ENCODE peak calls at places on chromosome 18, in ten cellular contexts. W is CD8-positive, alpha-beta T cell; X is testis; B is ascending aorta; A is astrocyte; C is upper lobe of right lung; E is CD4-positive, CD25-positive, alpha-beta regulatory T cell; P is suprapubic skin; S is effector memory CD4-positive, alpha-beta T cell; H is neuronal stem cell. D is an unnamed sample.

GRCh38 chr18:62602706-62603105 is 79.9 kb downstream of the ZCCHC2 start:
- DNase-seq in W (no peak), X (no peak), B (no peak), A (no peak), C (no peak), E (no peak), P (peak), S (no peak), H (no peak), D (no peak)

GRCh38 chr18:56550121-56550520 is 88.3 kb downstream of the TXNL1 start:
- DNase-seq in W (no peak), X (no peak), B (no peak), A (no peak), C (no peak), E (no peak), P (no peak), S (no peak), H (no peak), D (no peak)

GRCh38 chr18:23259701-23260661 is 124.7 kb downstream of the CABLES1 start:
- DNase-seq in W (no peak), X (peak), B (peak), A (peak), C (peak), E (peak), P (peak), S (no peak), H (peak), D (peak)

GRCh38 chr18:54737986-54738385 is 90.3 kb upstream of the RAB27B start:
- DNase-seq in W (no peak), X (no peak), B (no peak), A (peak), C (no peak), E (no peak), P (no peak), S (no peak), H (no peak), D (no peak)

GRCh38 chr18:78563110-78563509 is 416.5 kb upstream of the SALL3 start:
- DNase-seq in W (no peak), X (no peak), B (no peak), A (no peak), C (no peak), E (no peak), P (no peak), S (no peak), H (no peak), D (no peak)

GRCh38 chr18:61865466-61866165 is 27.2 kb downstream of the RNF152 start:
- DNase-seq in W (no peak), X (no peak), B (no peak), A (no peak), C (no peak), E (no peak), P (no peak), S (no peak), H (no peak), D (no peak)

GRCh38 chr18:79570266-79571201 is 109.1 kb upstream of the CTDP1 start:
- DNase-seq in W (no peak), X (no peak), B (no peak), A (peak), C (no peak), E (no peak), P (peak), S (no peak), H (no peak), D (peak)

GRCh38 chr18:59414254-59414653 is 55.2 kb upstream of the LMAN1 start:
- DNase-seq in W (no peak), X (no peak), B (no peak), A (no peak), C (no peak), E (no peak), P (no peak), S (no peak), H (no peak), D (no peak)

GRCh38 chr18:44700652-44701051 is 20.0 kb downstream of the SETBP1 start:
- DNase-seq in W (no peak), X (peak), B (no peak), A (peak), C (no peak), E (no peak), P (no peak), S (no peak), H (no peak), D (no peak)

GRCh38 chr18:31821452-31822171 is 60.9 kb upstream of the SLC25A52 start:
- DNase-seq in W (no peak), X (no peak), B (no peak), A (no peak), C (no peak), E (no peak), P (no peak), S (no peak), H (no peak), D (no peak)

GRCh38 chr18:80171190-80171872 is 62.3 kb downstream of the ADNP2 start:
- DNase-seq in W (no peak), X (peak), B (no peak), A (peak), C (peak), E (peak), P (no peak), S (no peak), H (no peak), D (no peak)

GRCh38 chr18:62420513-62421209 is 95.6 kb downstream of the TNFRSF11A start:
- DNase-seq in W (peak), X (no peak), B (no peak), A (peak), C (no peak), E (peak), P (no peak), S (peak), H (no peak), D (no peak)

GRCh38 chr18:27005589-27005988 is 140.1 kb upstream of the AQP4 start:
- DNase-seq in W (no peak), X (no peak), B (no peak), A (no peak), C (no peak), E (no peak), P (no peak), S (no peak), H (no peak), D (no peak)

GRCh38 chr18:54323970-54324369 is 33.7 kb downstream of the STARD6 start:
- DNase-seq in W (no peak), X (no peak), B (no peak), A (no peak), C (no peak), E (no peak), P (no peak), S (no peak), H (no peak), D (no peak)

GRCh38 chr18:10544093-10544748 is 18.4 kb downstream of the NAPG start:
- DNase-seq in W (no peak), X (peak), B (no peak), A (no peak), C (no peak), E (no peak), P (no peak), S (no peak), H (no peak), D (no peak)

GRCh38 chr18:67771271-67771670 is 254.8 kb upstream of the DSEL start:
- DNase-seq in W (no peak), X (no peak), B (no peak), A (peak), C (no peak), E (no peak), P (no peak), S (no peak), H (no peak), D (no peak)

GRCh38 chr18:7677424-7677823 is 110.3 kb downstream of the PTPRM start:
- DNase-seq in W (no peak), X (no peak), B (no peak), A (no peak), C (no peak), E (no peak), P (no peak), S (no peak), H (no peak), D (no peak)

GRCh38 chr18:23137788-23138216 is 2.5 kb downstream of the CABLES1 start:
- DNase-seq in W (no peak), X (no peak), B (no peak), A (no peak), C (no peak), E (no peak), P (no peak), S (no peak), H (no peak), D (no peak)

GRCh38 chr18:68083131-68083530 is 566.6 kb upstream of the DSEL start:
- DNase-seq in W (no peak), X (no peak), B (no peak), A (peak), C (no peak), E (no peak), P (no peak), S (no peak), H (no peak), D (no peak)

GRCh38 chr18:57754577-57755330 is 48.4 kb downstream of the ATP8B1 start:
- DNase-seq in W (no peak), X (no peak), B (no peak), A (no peak), C (no peak), E (no peak), P (no peak), S (no peak), H (no peak), D (no peak)

GRCh38 chr18:8409151-8409550 is 200.1 kb upstream of the RAB12 start:
- DNase-seq in W (no peak), X (no peak), B (no peak), A (no peak), C (no peak), E (no peak), P (no peak), S (no peak), H (no peak), D (no peak)

GRCh38 chr18:8937112-8937641 is 165.3 kb upstream of the NDUFV2 start:
- DNase-seq in W (no peak), X (no peak), B (no peak), A (peak), C (no peak), E (no peak), P (no peak), S (no peak), H (no peak), D (no peak)

GRCh38 chr18:350953-351572 is 83.2 kb upstream of the THOC1 start:
- DNase-seq in W (no peak), X (no peak), B (no peak), A (no peak), C (no peak), E (no peak), P (no peak), S (no peak), H (no peak), D (no peak)

GRCh38 chr18:7856733-7857132 is 289.6 kb downstream of the PTPRM start:
- DNase-seq in W (no peak), X (no peak), B (no peak), A (peak), C (no peak), E (no peak), P (no peak), S (no peak), H (no peak), D (no peak)

GRCh38 chr18:47931707-47932103 is 1.2 kb upstream of the SMAD2 start:
- DNase-seq in W (peak), X (no peak), B (no peak), A (no peak), C (peak), E (no peak), P (no peak), S (peak), H (no peak), D (no peak)

GRCh38 chr18:47932603-47933002 is 2.1 kb upstream of the SMAD2 start:
- DNase-seq in W (no peak), X (peak), B (no peak), A (no peak), C (no peak), E (no peak), P (no peak), S (no peak), H (no peak), D (no peak)

GRCh38 chr18:47930844-47931706 is 616 bp upstream of the SMAD2 start:
- DNase-seq in W (peak), X (peak), B (peak), A (peak), C (peak), E (peak), P (peak), S (peak), H (peak), D (peak)

GRCh38 chr18:47930086-47930843 is at the start of gene SMAD2:
- DNase-seq in W (peak), X (peak), B (peak), A (peak), C (peak), E (peak), P (peak), S (peak), H (peak), D (peak)

DNA sequence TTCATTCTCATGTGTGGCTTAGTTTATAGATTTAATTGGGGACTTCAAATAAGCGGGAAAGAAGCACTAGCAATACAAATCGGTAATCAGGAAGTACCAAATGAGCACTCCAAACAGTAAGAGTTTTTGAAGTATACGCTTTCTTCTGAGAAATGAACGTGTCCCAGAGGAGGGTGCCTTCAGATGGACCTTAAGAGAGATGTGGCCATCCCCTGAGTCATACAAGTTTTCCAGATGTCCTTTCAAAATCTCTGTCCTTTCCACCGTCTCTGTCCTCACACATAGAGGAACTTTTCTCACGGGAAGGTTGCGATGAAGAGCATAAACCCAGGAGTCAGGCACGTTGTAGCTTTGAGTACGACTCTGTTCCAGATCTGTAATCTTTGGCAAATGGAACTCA is 1.7 kb upstream of the SMAD2 start:
- DNase-seq in W (no peak), X (no peak), B (no peak), A (no peak), C (no peak), E (no peak), P (no peak), S (no peak), H (no peak), D (no peak)
- H3K27ac ChIP-seq in W (peak), X (peak), B (peak), A (no peak), C (peak), E (peak), P (peak), S (peak), H (peak), D (no peak)

DNA sequence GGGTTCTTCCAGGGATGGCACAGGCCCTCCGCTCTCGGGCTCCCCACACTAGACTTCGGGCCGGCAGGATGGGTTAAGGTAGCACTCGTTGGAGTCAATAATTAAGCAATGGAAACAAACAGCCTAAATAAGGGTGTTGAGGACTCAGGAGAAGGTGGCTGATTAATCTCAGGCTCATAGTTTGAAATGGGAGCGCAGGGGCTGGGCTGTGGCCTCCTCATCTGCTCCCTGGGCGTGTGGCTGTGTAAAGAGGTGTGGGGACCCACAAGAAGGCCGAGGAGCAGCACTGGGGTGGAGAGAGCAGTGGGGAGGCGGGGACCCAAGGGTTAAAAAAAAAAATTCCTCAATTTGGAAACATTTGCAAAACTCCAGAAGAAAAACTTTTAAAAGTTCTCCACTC is 1.3 kb upstream of the TUBB6 start:
- DNase-seq in W (no peak), X (peak), B (no peak), A (no peak), C (no peak), E (no peak), P (no peak), S (no peak), H (no peak), D (peak)
- H3K4me3 ChIP-seq in W (no peak), X (peak), B (peak), A (peak), C (peak), E (no peak), P (peak), S (peak), H (peak), D (peak)

DNA sequence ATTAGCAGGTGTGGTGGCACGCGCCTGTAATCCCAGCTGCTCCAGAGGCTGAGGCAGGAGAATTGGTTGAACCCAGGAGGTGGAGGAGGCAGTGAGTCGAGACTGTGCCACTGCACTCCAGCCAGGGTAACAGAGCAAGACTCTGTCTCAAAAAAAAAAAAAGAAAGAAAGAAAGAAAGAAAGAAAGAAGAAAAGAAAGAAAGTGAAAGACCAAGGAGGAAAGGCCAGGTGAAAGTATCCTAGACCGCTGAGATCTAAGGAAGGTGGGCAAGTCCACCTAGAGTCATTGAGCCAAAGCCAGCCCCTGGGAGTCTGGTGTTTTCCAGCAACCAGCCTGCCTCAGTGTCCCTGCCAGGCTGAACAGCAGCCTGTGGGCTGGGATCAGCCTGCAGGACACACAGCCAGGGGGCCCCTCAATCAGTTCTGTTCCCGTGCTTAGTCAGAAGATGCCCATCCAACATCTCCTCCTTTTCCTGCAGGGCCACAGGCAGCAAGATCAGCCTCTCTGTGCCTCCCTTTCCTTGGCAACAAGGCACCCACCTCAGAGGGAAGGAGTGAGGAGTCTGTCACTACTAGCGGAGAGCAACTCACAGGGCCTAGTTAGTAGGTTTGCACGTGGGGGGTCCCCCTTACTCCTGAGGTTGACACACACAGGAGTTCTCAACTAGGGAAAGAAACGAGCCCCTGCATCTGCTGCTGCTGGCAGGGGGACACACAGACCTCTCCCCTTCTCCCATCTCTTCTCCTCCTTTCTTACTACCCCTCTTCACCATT is 64.1 kb downstream of the SMAD7 start:
- DNase-seq in W (no peak), X (no peak), B (no peak), A (no peak), C (peak), E (no peak), P (no peak), S (no peak), H (no peak), D (peak)
- H3K27ac ChIP-seq in W (no peak), X (no peak), B (no peak), A (no peak), C (no peak), E (no peak), P (no peak), S (no peak), H (no peak), D (no peak)

DNA sequence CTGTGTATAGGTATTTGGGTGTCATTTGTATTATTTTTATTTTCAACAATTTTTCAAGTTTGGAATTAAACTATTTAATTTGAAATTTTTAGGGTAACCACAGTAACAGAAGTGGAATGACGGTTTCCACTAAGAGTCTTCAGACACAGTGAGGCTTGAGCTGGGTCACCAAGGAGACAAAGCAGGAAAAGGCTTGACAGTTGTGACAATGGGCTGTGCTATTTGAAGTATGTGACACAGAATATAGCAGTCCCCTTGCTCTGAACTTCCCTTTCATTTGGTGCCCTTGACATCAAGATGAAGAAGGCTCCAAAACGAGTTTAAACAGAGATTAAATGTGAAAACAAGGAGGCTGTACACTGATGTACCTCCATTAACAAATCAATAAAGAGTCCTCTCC is 265.4 kb upstream of the DLGAP1 start:
- DNase-seq in W (no peak), X (no peak), B (no peak), A (no peak), C (no peak), E (no peak), P (no peak), S (no peak), H (peak), D (no peak)
- H3K4me3 ChIP-seq in W (no peak), X (no peak), B (no peak), A (no peak), C (no peak), E (no peak), P (no peak), S (no peak), H (no peak), D (no peak)

GRCh38 chr18:45887585-45887984 is 62.1 kb downstream of the SIGLEC15 start:
- DNase-seq in W (no peak), X (no peak), B (no peak), A (no peak), C (no peak), E (no peak), P (no peak), S (no peak), H (no peak), D (no peak)
- H3K27ac ChIP-seq in W (no peak), X (no peak), B (no peak), A (no peak), C (no peak), E (no peak), P (no peak), S (no peak), H (no peak), D (no peak)

GRCh38 chr18:11984091-11984490 is 2.8 kb downstream of the IMPA2 start:
- DNase-seq in W (no peak), X (no peak), B (no peak), A (no peak), C (no peak), E (no peak), P (peak), S (no peak), H (no peak), D (no peak)

GRCh38 chr18:11981633-11982366 is 493 bp downstream of the IMPA2 start:
- DNase-seq in W (no peak), X (peak), B (no peak), A (no peak), C (no peak), E (peak), P (peak), S (no peak), H (peak), D (no peak)

GRCh38 chr18:11981383-11981632 is at the start of gene IMPA2:
- DNase-seq in W (no peak), X (no peak), B (no peak), A (no peak), C (no peak), E (no peak), P (no peak), S (no peak), H (no peak), D (no peak)

GRCh38 chr18:11983592-11983991 is 2.3 kb downstream of the IMPA2 start:
- DNase-seq in W (no peak), X (no peak), B (no peak), A (no peak), C (no peak), E (no peak), P (peak), S (no peak), H (no peak), D (no peak)

GRCh38 chr18:11982981-11983380 is 1.7 kb downstream of the IMPA2 start:
- DNase-seq in W (no peak), X (no peak), B (no peak), A (no peak), C (no peak), E (no peak), P (peak), S (no peak), H (no peak), D (no peak)
- H3K4me3 ChIP-seq in W (no peak), X (no peak), B (no peak), A (no peak), C (peak), E (no peak), P (peak), S (no peak), H (peak), D (no peak)

D was measured in coronary artery.